ENCODE peak calls at places on chromosomes 6 and 20, in five cellular contexts. Y is right lobe of liver, C is body of pancreas, J is IMR-90, S is A549. D is an unnamed sample.

GRCh38 chr6:106886922-106887797 is 87.4 kb downstream of the CD24 start:
- DNase-seq in Y (no peak), S (no peak), C (peak), J (no peak), D (no peak)

GRCh38 chr6:47438481-47439347 is 38.9 kb upstream of the CD2AP start:
- DNase-seq in J (no peak), C (peak), Y (peak), S (no peak), D (no peak)

GRCh38 chr6:156508923-156509322 is 268.3 kb upstream of the ARID1B start:
- DNase-seq in S (no peak), J (no peak), Y (no peak), C (no peak), D (no peak)

GRCh38 chr6:15623282-15624116 is 39.3 kb downstream of the DTNBP1 start:
- DNase-seq in C (no peak), J (peak), S (peak), Y (no peak), D (no peak)

GRCh38 chr20:63192721-63193120 is 23.2 kb downstream of the YTHDF1 start:
- DNase-seq in Y (no peak), S (no peak), J (no peak), C (no peak), D (no peak)

GRCh38 chr20:1631309-1632227 is 11.8 kb upstream of the SIRPB1 start:
- DNase-seq in J (no peak), C (no peak), S (no peak), Y (no peak), D (no peak)

GRCh38 chr20:12252793-12253192 is 335.1 kb downstream of the BTBD3 start:
- DNase-seq in J (peak), C (no peak), S (no peak), Y (no peak), D (no peak)

GRCh38 chr20:57435498-57436222 is 44.5 kb downstream of the RBM38 start:
- DNase-seq in C (peak), Y (peak), S (no peak), J (no peak), D (peak)

GRCh38 chr6:57173056-57173885 is 1.1 kb downstream of the BAG2 start:
- DNase-seq in J (peak), C (no peak), S (peak), Y (no peak), D (no peak)

GRCh38 chr6:12841619-12842018 is 125.1 kb downstream of the PHACTR1 start:
- DNase-seq in J (no peak), C (no peak), S (no peak), Y (no peak), D (no peak)

GRCh38 chr20:4694076-4694475 is 27.6 kb upstream of the PRND start:
- DNase-seq in C (no peak), J (no peak), S (no peak), Y (no peak), D (no peak)

GRCh38 chr6:113684382-113684901 is 172.7 kb upstream of the MARCKS start:
- DNase-seq in C (peak), S (no peak), Y (no peak), J (peak), D (no peak)

GRCh38 chr6:167056370-167056769 is 57.2 kb downstream of the CEP43 start:
- DNase-seq in C (no peak), S (no peak), Y (no peak), J (no peak), D (no peak)

GRCh38 chr6:13334953-13335352 is 6.6 kb upstream of the TBC1D7 start:
- DNase-seq in C (no peak), Y (no peak), S (no peak), J (no peak), D (no peak)

GRCh38 chr6:3209114-3210023 is 18.1 kb downstream of the TUBB2B start:
- DNase-seq in Y (no peak), J (peak), S (peak), C (no peak), D (no peak)

GRCh38 chr20:33909331-33909921 is 84.3 kb upstream of the RALY start:
- DNase-seq in Y (no peak), J (peak), C (peak), S (peak), D (no peak)

GRCh38 chr6:39357998-39358686 is 35.6 kb upstream of the KCNK16 start:
- DNase-seq in J (peak), Y (no peak), S (no peak), C (peak), D (no peak)

GRCh38 chr6:33095681-33096080 is 19.9 kb downstream of the HLA-DPB1 start:
- DNase-seq in S (no peak), J (peak), Y (no peak), C (no peak), D (no peak)

GRCh38 chr6:35368038-35368887 is 25.9 kb downstream of the PPARD start:
- DNase-seq in S (no peak), Y (no peak), C (no peak), J (peak), D (no peak)

GRCh38 chr6:106730672-106731071 is 101.3 kb downstream of the QRSL1 start:
- DNase-seq in S (no peak), Y (no peak), C (peak), J (no peak), D (no peak)

GRCh38 chr6:5036309-5036708 is 32.5 kb upstream of the RPP40 start:
- DNase-seq in J (peak), C (no peak), S (peak), Y (no peak), D (no peak)

GRCh38 chr6:145815351-145815772 is 767 bp upstream of the FBXO30 start:
- DNase-seq in S (peak), Y (no peak), C (no peak), J (peak), D (no peak)

GRCh38 chr6:15247750-15248450 is 2.0 kb downstream of the JARID2 start:
- DNase-seq in S (peak), J (peak), C (peak), Y (peak), D (peak)

GRCh38 chr6:116373300-116373699 is 2.6 kb downstream of the DSE start:
- DNase-seq in J (peak), Y (no peak), S (no peak), C (no peak), D (no peak)

GRCh38 chr6:116369540-116370327 is 1.0 kb upstream of the DSE start:
- DNase-seq in C (no peak), Y (no peak), J (no peak), S (no peak), D (no peak)

GRCh38 chr6:116370328-116370716 is 425 bp upstream of the DSE start:
- DNase-seq in C (no peak), S (peak), Y (no peak), J (no peak), D (no peak)

GRCh38 chr6:116370717-116371383 is at the start of gene DSE:
- DNase-seq in J (peak), C (peak), S (peak), Y (peak), D (peak)

GRCh38 chr6:116371384-116372209 is 850 bp downstream of the DSE start:
- DNase-seq in C (peak), J (peak), Y (peak), S (peak), D (peak)
- TF ChIP-seq POLR2A in C (no peak), J (peak), Y (no peak), S (no peak), D (no peak)

GRCh38 chr6:85672050-85672449 is 29.4 kb upstream of the SYNCRIP start:
- DNase-seq in Y (no peak), J (no peak), C (no peak), S (no peak), D (no peak)
- TF ChIP-seq POLR2A in Y (no peak), J (no peak), C (no peak), S (no peak), D (no peak)

GRCh38 chr6:149545754-149546471 is at the start of gene PPIL4:
- DNase-seq in J (peak), C (peak), Y (peak), S (peak), D (peak)
- TF ChIP-seq POLR2A in J (peak), C (peak), Y (peak), S (peak), D (peak)

GRCh38 chr20:36957875-36958667 is 6.6 kb upstream of the SAMHD1 start:
- DNase-seq in S (no peak), Y (no peak), C (peak), J (no peak), D (no peak)

GRCh38 chr20:36950432-36951197 is 893 bp downstream of the SAMHD1 start:
- DNase-seq in Y (no peak), C (peak), S (peak), J (peak), D (no peak)

GRCh38 chr20:36951198-36951976 is at the start of gene SAMHD1:
- DNase-seq in C (peak), S (peak), J (peak), Y (peak), D (peak)

GRCh38 chr20:36956674-36957073 is 5.2 kb upstream of the SAMHD1 start:
- DNase-seq in J (no peak), Y (no peak), C (no peak), S (no peak), D (no peak)

DNA sequence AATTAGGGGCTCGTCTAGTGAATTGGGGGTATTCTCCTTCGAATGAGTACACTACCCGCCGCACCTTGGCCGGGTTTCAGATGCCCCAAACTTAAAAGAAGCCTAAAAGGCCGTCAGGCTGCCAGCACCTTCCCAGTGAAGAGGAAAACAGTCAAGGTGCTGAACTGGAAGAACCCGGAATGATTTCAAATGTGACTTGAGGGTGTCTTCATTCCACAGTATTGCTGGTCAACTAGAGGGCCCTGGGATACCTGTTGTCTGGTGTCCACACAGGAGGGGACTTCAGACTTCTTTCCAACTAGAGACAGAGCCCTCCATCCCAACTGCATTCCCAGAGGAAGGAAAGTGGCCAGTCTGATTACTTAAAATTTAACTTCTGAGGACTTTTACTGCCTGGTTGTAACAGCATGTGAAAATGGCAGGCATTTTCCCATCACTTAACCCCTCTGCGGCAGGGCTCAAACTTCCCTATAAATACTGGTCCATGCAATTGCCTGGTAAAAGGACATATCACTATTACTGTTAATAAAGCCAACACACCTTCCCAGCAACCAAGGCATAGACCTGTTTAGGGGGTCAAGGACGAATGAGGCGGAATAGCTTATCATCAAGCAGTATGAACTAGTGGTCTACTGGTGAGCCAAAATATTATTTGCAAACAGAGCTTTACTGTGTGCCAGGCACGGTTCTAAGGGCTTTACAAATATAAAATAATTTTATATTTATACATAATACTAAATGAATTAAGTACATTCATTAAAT is 650 bp upstream of the SAMHD1 start:
- DNase-seq in S (no peak), C (peak), Y (no peak), J (no peak), D (no peak)
- TF ChIP-seq POLR2A in S (no peak), C (no peak), Y (no peak), J (no peak), D (no peak)

GRCh38 chr6:37491161-37491829 is 8.4 kb downstream of the CCDC167 start:
- DNase-seq in Y (no peak), S (no peak), J (no peak), C (no peak), D (no peak)
- TF ChIP-seq POLR2A in Y (no peak), S (no peak), J (no peak), C (no peak), D (no peak)

DNA sequence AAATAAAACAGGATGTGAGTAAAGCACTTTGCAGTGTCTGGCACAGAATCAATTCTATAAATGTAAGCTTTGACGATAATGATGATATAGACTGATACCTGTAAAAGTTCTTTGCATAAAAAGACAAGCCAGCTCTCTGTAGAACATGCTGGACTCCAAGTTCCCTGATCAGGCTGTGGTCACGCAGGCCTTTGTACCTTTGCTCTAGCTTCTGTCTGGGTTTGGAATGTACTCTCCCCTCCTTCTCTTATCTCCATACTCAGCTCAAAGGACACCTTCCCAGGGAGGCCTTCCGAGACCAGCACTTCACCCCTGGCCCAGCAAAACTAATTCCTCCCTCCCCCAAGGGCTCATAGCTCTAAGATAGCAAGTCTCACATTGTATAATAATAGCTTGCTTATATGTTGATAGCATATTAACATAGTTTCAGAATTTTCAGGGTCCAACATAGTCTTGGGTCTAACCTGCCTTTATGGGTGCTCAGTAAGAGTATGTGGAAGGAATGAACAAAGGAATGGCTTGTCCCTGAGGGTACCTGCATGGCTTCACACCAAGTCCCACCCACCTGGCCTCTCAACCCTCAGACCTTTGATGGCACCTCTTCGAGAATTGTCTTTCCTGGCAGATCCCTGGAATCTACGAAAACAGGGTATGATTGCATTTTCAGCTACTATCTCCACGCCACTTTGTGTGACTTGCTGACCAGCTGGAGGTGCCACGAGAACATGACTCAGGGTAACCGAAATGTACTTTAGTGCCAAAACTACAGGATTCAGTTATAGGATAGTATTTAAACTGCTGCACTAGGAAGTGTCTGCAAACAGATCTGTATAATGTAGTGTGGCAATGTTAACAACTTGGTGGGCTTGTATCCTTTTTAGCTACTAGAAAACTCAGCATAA is 41.7 kb upstream of the PIM1 start:
- DNase-seq in J (peak), S (no peak), C (no peak), Y (peak), D (peak)
- TF ChIP-seq POLR2A in J (no peak), S (no peak), C (no peak), Y (no peak), D (no peak)

GRCh38 chr20:50604451-50604850 is 86.9 kb downstream of the RIPOR3 start:
- DNase-seq in J (no peak), S (no peak), Y (no peak), C (no peak), D (no peak)

GRCh38 chr20:50602432-50603088 is 88.8 kb downstream of the RIPOR3 start:
- DNase-seq in J (no peak), Y (no peak), C (no peak), S (no peak), D (no peak)

GRCh38 chr20:50607850-50608749 is 83.2 kb downstream of the RIPOR3 start:
- DNase-seq in S (no peak), C (no peak), J (no peak), Y (no peak), D (no peak)

GRCh38 chr20:50607436-50607835 is 83.9 kb downstream of the RIPOR3 start:
- DNase-seq in Y (no peak), S (no peak), J (no peak), C (no peak), D (no peak)

GRCh38 chr20:50605136-50605535 is 86.2 kb downstream of the RIPOR3 start:
- DNase-seq in Y (no peak), C (no peak), S (no peak), J (no peak), D (no peak)
- TF ChIP-seq POLR2A in Y (no peak), C (no peak), S (no peak), J (no peak), D (no peak)